ENCODE peak calls at places on chromosomes 11 and 22, in eight cellular contexts. One of them, this sample, is unnamed.

GRCh38 chr11:109121173-109121938 is 300.6 kb upstream of the C11orf87 start:
- DNase-seq in SK-N-SH: no peak
- DNase-seq in prostate gland: no peak
- DNase-seq in HepG2: no peak
- DNase-seq in stomach: no peak
- DNase-seq in suprapubic skin: no peak
- DNase-seq in GM23338: no peak
- DNase-seq in K562: no peak
- DNase-seq in this sample: no peak

GRCh38 chr11:43270468-43270867 is 41.3 kb upstream of the API5 start:
- DNase-seq in SK-N-SH: no peak
- DNase-seq in prostate gland: no peak
- DNase-seq in HepG2: no peak
- DNase-seq in stomach: no peak
- DNase-seq in suprapubic skin: no peak
- DNase-seq in GM23338: no peak
- DNase-seq in K562: no peak
- DNase-seq in this sample: no peak

GRCh38 chr11:73192272-73192671 is 25.8 kb upstream of the P2RY2 start:
- DNase-seq in SK-N-SH: no peak
- DNase-seq in prostate gland: peak; percentile 51
- DNase-seq in HepG2: no peak
- DNase-seq in stomach: peak; percentile 51
- DNase-seq in suprapubic skin: peak; percentile 80
- DNase-seq in GM23338: no peak
- DNase-seq in K562: no peak
- DNase-seq in this sample: peak; percentile 69

GRCh38 chr22:46176508-46177003 is 26.2 kb downstream of the PPARA start:
- DNase-seq in SK-N-SH: no peak
- DNase-seq in prostate gland: no peak
- DNase-seq in HepG2: no peak
- DNase-seq in stomach: no peak
- DNase-seq in suprapubic skin: no peak
- DNase-seq in GM23338: no peak
- DNase-seq in K562: no peak
- DNase-seq in this sample: no peak

GRCh38 chr11:128690746-128691091 is 3.2 kb upstream of the FLI1 start:
- DNase-seq in SK-N-SH: no peak
- DNase-seq in prostate gland: no peak
- DNase-seq in HepG2: no peak
- DNase-seq in stomach: no peak
- DNase-seq in suprapubic skin: no peak
- DNase-seq in GM23338: peak; percentile 11
- DNase-seq in K562: no peak
- DNase-seq in this sample: no peak

GRCh38 chr11:33545941-33546340 is 154.7 kb downstream of the C11orf91 start:
- DNase-seq in SK-N-SH: no peak
- DNase-seq in prostate gland: no peak
- DNase-seq in HepG2: no peak
- DNase-seq in stomach: no peak
- DNase-seq in suprapubic skin: no peak
- DNase-seq in GM23338: no peak
- DNase-seq in K562: no peak
- DNase-seq in this sample: no peak

GRCh38 chr11:68652683-68653156 is 31.6 kb upstream of the GAL start:
- DNase-seq in SK-N-SH: no peak
- DNase-seq in prostate gland: no peak
- DNase-seq in HepG2: no peak
- DNase-seq in stomach: no peak
- DNase-seq in suprapubic skin: no peak
- DNase-seq in GM23338: no peak
- DNase-seq in K562: no peak
- DNase-seq in this sample: peak; percentile 17

GRCh38 chr11:110478410-110478809 is 48.7 kb downstream of the FDX1 start:
- DNase-seq in SK-N-SH: no peak
- DNase-seq in prostate gland: no peak
- DNase-seq in HepG2: no peak
- DNase-seq in stomach: no peak
- DNase-seq in suprapubic skin: no peak
- DNase-seq in GM23338: peak; percentile 91
- DNase-seq in K562: peak; percentile 59
- DNase-seq in this sample: no peak

GRCh38 chr11:128341280-128341679 is 246.1 kb downstream of the ETS1 start:
- DNase-seq in SK-N-SH: no peak
- DNase-seq in prostate gland: no peak
- DNase-seq in HepG2: no peak
- DNase-seq in stomach: no peak
- DNase-seq in suprapubic skin: no peak
- DNase-seq in GM23338: no peak
- DNase-seq in K562: no peak
- DNase-seq in this sample: no peak

GRCh38 chr22:20438066-20438677 is 547 bp upstream of the SCARF2 start:
- DNase-seq in SK-N-SH: no peak
- DNase-seq in prostate gland: no peak
- DNase-seq in HepG2: no peak
- DNase-seq in stomach: no peak
- DNase-seq in suprapubic skin: peak; percentile 62
- DNase-seq in GM23338: peak; percentile 65
- DNase-seq in K562: no peak
- DNase-seq in this sample: no peak

GRCh38 chr11:75896843-75897419 is 81.9 kb downstream of the UVRAG start:
- DNase-seq in SK-N-SH: peak; percentile 44
- DNase-seq in prostate gland: no peak
- DNase-seq in HepG2: peak; percentile 35
- DNase-seq in stomach: no peak
- DNase-seq in suprapubic skin: no peak
- DNase-seq in GM23338: peak; percentile 58
- DNase-seq in K562: peak; percentile 42
- DNase-seq in this sample: no peak

GRCh38 chr11:124315052-124315451 is 1.3 kb upstream of the OR8D1 start:
- DNase-seq in SK-N-SH: no peak
- DNase-seq in prostate gland: no peak
- DNase-seq in HepG2: no peak
- DNase-seq in stomach: no peak
- DNase-seq in suprapubic skin: no peak
- DNase-seq in GM23338: no peak
- DNase-seq in K562: peak; percentile 14
- DNase-seq in this sample: no peak

GRCh38 chr11:35009191-35009940 is 92.9 kb downstream of the PDHX start:
- DNase-seq in SK-N-SH: no peak
- DNase-seq in prostate gland: peak; percentile 50
- DNase-seq in HepG2: peak; percentile 44
- DNase-seq in stomach: no peak
- DNase-seq in suprapubic skin: no peak
- DNase-seq in GM23338: no peak
- DNase-seq in K562: no peak
- DNase-seq in this sample: no peak

GRCh38 chr11:26319906-26320305 is 12.0 kb upstream of the ANO3 start:
- DNase-seq in SK-N-SH: no peak
- DNase-seq in prostate gland: no peak
- DNase-seq in HepG2: no peak
- DNase-seq in stomach: no peak
- DNase-seq in suprapubic skin: no peak
- DNase-seq in GM23338: peak; percentile 46
- DNase-seq in K562: no peak
- DNase-seq in this sample: no peak

GRCh38 chr11:72972541-72973128 is 158.4 kb downstream of the ATG16L2 start:
- DNase-seq in SK-N-SH: no peak
- DNase-seq in prostate gland: no peak
- DNase-seq in HepG2: no peak
- DNase-seq in stomach: no peak
- DNase-seq in suprapubic skin: no peak
- DNase-seq in GM23338: no peak
- DNase-seq in K562: no peak
- DNase-seq in this sample: no peak

GRCh38 chr11:1569251-1569780 is 2.8 kb downstream of the DUSP8 start:
- DNase-seq in SK-N-SH: no peak
- DNase-seq in prostate gland: no peak
- DNase-seq in HepG2: no peak
- DNase-seq in stomach: peak; percentile 49
- DNase-seq in suprapubic skin: no peak
- DNase-seq in GM23338: no peak
- DNase-seq in K562: no peak
- DNase-seq in this sample: no peak

GRCh38 chr22:19869497-19870152 is 15.0 kb upstream of the GNB1L start:
- DNase-seq in SK-N-SH: no peak
- DNase-seq in prostate gland: no peak
- DNase-seq in HepG2: no peak
- DNase-seq in stomach: no peak
- DNase-seq in suprapubic skin: peak; percentile 43
- DNase-seq in GM23338: no peak
- DNase-seq in K562: no peak
- DNase-seq in this sample: no peak

GRCh38 chr22:28034760-28035401 is 115.8 kb upstream of the PITPNB start:
- DNase-seq in SK-N-SH: peak; percentile 64
- DNase-seq in prostate gland: peak; percentile 79
- DNase-seq in HepG2: no peak
- DNase-seq in stomach: peak; percentile 78
- DNase-seq in suprapubic skin: no peak
- DNase-seq in GM23338: no peak
- DNase-seq in K562: peak; percentile 84
- DNase-seq in this sample: no peak

GRCh38 chr11:72736452-72737069 is 15.6 kb downstream of the ARAP1 start:
- DNase-seq in SK-N-SH: no peak
- DNase-seq in prostate gland: no peak
- DNase-seq in HepG2: no peak
- DNase-seq in stomach: no peak
- DNase-seq in suprapubic skin: no peak
- DNase-seq in GM23338: no peak
- DNase-seq in K562: peak; percentile 67
- DNase-seq in this sample: peak; percentile 41

GRCh38 chr22:17508110-17508509 is 55.2 kb upstream of the SLC25A18 start:
- DNase-seq in SK-N-SH: no peak
- DNase-seq in prostate gland: no peak
- DNase-seq in HepG2: no peak
- DNase-seq in stomach: no peak
- DNase-seq in suprapubic skin: no peak
- DNase-seq in GM23338: no peak
- DNase-seq in K562: no peak
- DNase-seq in this sample: no peak

GRCh38 chr22:49971232-49972162 is 10.9 kb downstream of the PIM3 start:
- DNase-seq in SK-N-SH: peak; percentile 71
- DNase-seq in prostate gland: peak; percentile 51
- DNase-seq in HepG2: no peak
- DNase-seq in stomach: peak; percentile 93
- DNase-seq in suprapubic skin: peak; percentile 89
- DNase-seq in GM23338: peak; percentile 61
- DNase-seq in K562: peak; percentile 87
- DNase-seq in this sample: peak; percentile 69

GRCh38 chr22:41833369-41834004 is 582 bp downstream of the SREBF2 start:
- DNase-seq in SK-N-SH: peak; percentile 68
- DNase-seq in prostate gland: peak; percentile 30
- DNase-seq in HepG2: no peak
- DNase-seq in stomach: peak; percentile 48
- DNase-seq in suprapubic skin: peak; percentile 80
- DNase-seq in GM23338: peak; percentile 60
- DNase-seq in K562: peak; percentile 55
- DNase-seq in this sample: peak; percentile 39
- TF ChIP-seq POLR2AphosphoS5 in SK-N-SH: no peak
- TF ChIP-seq POLR2AphosphoS5 in prostate gland: no peak
- TF ChIP-seq POLR2AphosphoS5 in HepG2: no peak
- TF ChIP-seq POLR2AphosphoS5 in stomach: no peak
- TF ChIP-seq POLR2AphosphoS5 in suprapubic skin: no peak
- TF ChIP-seq POLR2AphosphoS5 in GM23338: no peak
- TF ChIP-seq POLR2AphosphoS5 in K562: peak; percentile 7
- TF ChIP-seq POLR2AphosphoS5 in this sample: peak; percentile 40

GRCh38 chr11:119195680-119196079 is 10.4 kb downstream of the NHERF4 start:
- DNase-seq in SK-N-SH: peak; percentile 50
- DNase-seq in prostate gland: no peak
- DNase-seq in HepG2: peak; percentile 43
- DNase-seq in stomach: peak; percentile 75
- DNase-seq in suprapubic skin: no peak
- DNase-seq in GM23338: peak; percentile 96
- DNase-seq in K562: peak; percentile 28
- DNase-seq in this sample: no peak
- TF ChIP-seq CTCF in SK-N-SH: no peak
- TF ChIP-seq CTCF in prostate gland: no peak
- TF ChIP-seq CTCF in HepG2: no peak
- TF ChIP-seq CTCF in stomach: no peak
- TF ChIP-seq CTCF in suprapubic skin: no peak
- TF ChIP-seq CTCF in GM23338: no peak
- TF ChIP-seq CTCF in K562: no peak
- TF ChIP-seq CTCF in this sample: no peak

GRCh38 chr11:107834995-107835394 is 23.6 kb downstream of the SLC35F2 start:
- DNase-seq in SK-N-SH: no peak
- DNase-seq in prostate gland: no peak
- DNase-seq in HepG2: no peak
- DNase-seq in stomach: no peak
- DNase-seq in suprapubic skin: no peak
- DNase-seq in GM23338: peak; percentile 25
- DNase-seq in K562: no peak
- DNase-seq in this sample: no peak

GRCh38 chr11:107825875-107826274 is 32.7 kb downstream of the SLC35F2 start:
- DNase-seq in SK-N-SH: no peak
- DNase-seq in prostate gland: no peak
- DNase-seq in HepG2: no peak
- DNase-seq in stomach: no peak
- DNase-seq in suprapubic skin: no peak
- DNase-seq in GM23338: no peak
- DNase-seq in K562: no peak
- DNase-seq in this sample: no peak

GRCh38 chr11:107836811-107837210 is 21.8 kb downstream of the SLC35F2 start:
- DNase-seq in SK-N-SH: no peak
- DNase-seq in prostate gland: no peak
- DNase-seq in HepG2: no peak
- DNase-seq in stomach: no peak
- DNase-seq in suprapubic skin: no peak
- DNase-seq in GM23338: no peak
- DNase-seq in K562: no peak
- DNase-seq in this sample: no peak

GRCh38 chr11:107827041-107827440 is 31.5 kb downstream of the SLC35F2 start:
- DNase-seq in SK-N-SH: no peak
- DNase-seq in prostate gland: no peak
- DNase-seq in HepG2: no peak
- DNase-seq in stomach: no peak
- DNase-seq in suprapubic skin: no peak
- DNase-seq in GM23338: no peak
- DNase-seq in K562: no peak
- DNase-seq in this sample: no peak

GRCh38 chr11:107830915-107831540 is 27.6 kb downstream of the SLC35F2 start:
- DNase-seq in SK-N-SH: no peak
- DNase-seq in prostate gland: peak; percentile 55
- DNase-seq in HepG2: no peak
- DNase-seq in stomach: peak; percentile 51
- DNase-seq in suprapubic skin: no peak
- DNase-seq in GM23338: no peak
- DNase-seq in K562: no peak
- DNase-seq in this sample: no peak
- H3K27ac ChIP-seq in SK-N-SH: no peak overlapping the region
- H3K27ac ChIP-seq in prostate gland: peak overlapping the region; percentile 56
- H3K27ac ChIP-seq in HepG2: no peak overlapping the region
- H3K27ac ChIP-seq in stomach: no peak overlapping the region
- H3K27ac ChIP-seq in suprapubic skin: peak overlapping the region; percentile 11
- H3K27ac ChIP-seq in GM23338: no peak overlapping the region
- H3K27ac ChIP-seq in K562: no peak overlapping the region
- H3K27ac ChIP-seq in this sample: no peak overlapping the region

DNA sequence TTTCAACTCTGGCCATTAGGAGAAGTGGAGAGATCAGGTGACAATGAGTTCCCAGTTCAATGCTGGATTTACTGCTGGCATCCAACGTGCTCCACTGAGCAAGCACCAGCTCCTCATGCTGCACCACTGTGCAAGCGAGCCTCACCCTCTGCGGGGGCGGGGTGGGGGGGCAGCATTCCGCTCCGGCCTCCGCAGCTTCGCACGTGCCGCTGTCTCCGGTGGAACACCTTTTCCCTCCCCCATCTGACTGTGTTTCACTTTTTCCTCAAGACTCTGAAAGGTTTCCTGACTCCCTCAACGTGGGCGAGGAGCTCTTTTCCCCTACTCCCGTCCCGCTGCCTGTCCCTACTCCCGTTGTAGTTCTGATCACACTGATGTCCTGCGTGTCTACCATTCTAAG is 835 bp upstream of the RHOD start:
- DNase-seq in SK-N-SH: no peak
- DNase-seq in prostate gland: no peak
- DNase-seq in HepG2: no peak
- DNase-seq in stomach: peak; percentile 37
- DNase-seq in suprapubic skin: no peak
- DNase-seq in GM23338: no peak
- DNase-seq in K562: no peak
- DNase-seq in this sample: peak; percentile 37
- TF ChIP-seq POLR2AphosphoS5 in SK-N-SH: no peak
- TF ChIP-seq POLR2AphosphoS5 in prostate gland: peak; percentile 9
- TF ChIP-seq POLR2AphosphoS5 in HepG2: no peak
- TF ChIP-seq POLR2AphosphoS5 in stomach: no peak
- TF ChIP-seq POLR2AphosphoS5 in suprapubic skin: no peak
- TF ChIP-seq POLR2AphosphoS5 in GM23338: no peak
- TF ChIP-seq POLR2AphosphoS5 in K562: no peak
- TF ChIP-seq POLR2AphosphoS5 in this sample: no peak

This sample was measured in breast epithelium.